ENCODE peak calls at places on chromosome X, in five cellular contexts. U is fibroblast of lung, E is endodermal cell, B is AG10803, S is PC-3. P is an unnamed sample.

GRCh38 chrX:135416546-135416945 is 5.2 kb upstream of the SMIM10L2A start:
- DNase-seq in S (peak; percentile 85), E (no peak), B (no peak), U (no peak), P (no peak)

GRCh38 chrX:140346711-140347110 is 158.2 kb downstream of the SOX3 start:
- DNase-seq in E (no peak), B (peak; percentile 6), U (peak; percentile 56), S (no peak), P (no peak)

GRCh38 chrX:11557120-11557519 is 108.6 kb downstream of the ARHGAP6 start:
- DNase-seq in E (no peak), B (peak; percentile 60), U (peak; percentile 69), S (peak; percentile 88), P (peak; percentile 76)

GRCh38 chrX:97639526-97639925 is 755.8 kb downstream of the RPA4 start:
- DNase-seq in E (peak; percentile 88), U (no peak), B (no peak), S (no peak), P (no peak)

GRCh38 chrX:87160435-87161010 is 357.1 kb upstream of the KLHL4 start:
- DNase-seq in S (no peak), E (no peak), B (no peak), U (no peak), P (no peak)

GRCh38 chrX:11137543-11138139 is 26.5 kb downstream of the HCCS start:
- DNase-seq in U (peak; percentile 13), S (peak; percentile 73), E (no peak), B (peak; percentile 63), P (peak; percentile 67)

GRCh38 chrX:82528525-82528924 is 979.6 kb upstream of the POU3F4 start:
- DNase-seq in E (no peak), B (no peak), S (no peak), U (no peak), P (no peak)

GRCh38 chrX:9682456-9682855 is 83.2 kb downstream of the GPR143 start:
- DNase-seq in E (peak; percentile 47), U (peak; percentile 25), S (peak; percentile 24), B (peak; percentile 29), P (peak; percentile 31)

GRCh38 chrX:78979789-78980464 is 34.7 kb downstream of the P2RY10 start:
- DNase-seq in U (no peak), B (no peak), E (no peak), S (peak; percentile 28), P (no peak)

GRCh38 chrX:153052534-153052933 is 3.7 kb upstream of the PNMA3 start:
- DNase-seq in B (no peak), U (no peak), S (no peak), E (no peak), P (no peak)
- TF ChIP-seq CTCF in B (peak; percentile 17), U (peak; percentile 11), S (no peak), E (peak; percentile 24), P (no peak)

DNA sequence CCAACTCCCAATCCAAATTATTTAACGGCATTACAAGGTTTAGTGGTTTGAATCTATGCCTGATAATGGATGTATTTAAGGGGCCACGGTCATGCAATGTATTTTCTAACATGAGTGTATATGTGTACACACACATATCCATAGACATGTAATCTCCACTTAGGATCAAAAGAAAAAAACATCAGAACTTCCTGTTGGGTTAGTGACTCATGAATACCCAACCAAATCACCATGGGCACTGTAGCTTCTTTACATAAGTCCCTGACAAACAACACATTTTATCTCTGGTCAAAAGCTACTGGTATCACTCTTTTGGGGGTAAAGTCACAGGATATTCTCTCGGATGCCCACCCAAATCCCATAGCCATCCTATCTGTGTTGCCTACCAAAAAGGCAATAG is 36.5 kb upstream of the TFDP3 start:
- DNase-seq in U (peak; percentile 64), E (no peak), B (peak; percentile 23), S (peak; percentile 81), P (no peak)
- H3K4me3 ChIP-seq in U (no peak overlapping the region), E (no peak overlapping the region), B (no peak overlapping the region), S (no peak overlapping the region), P (no peak overlapping the region)

GRCh38 chrX:94107981-94108380 is 434.0 kb downstream of the FAM133A start:
- DNase-seq in B (no peak), S (peak; percentile 15), E (no peak), U (no peak), P (no peak)
- TF ChIP-seq CTCF in B (no peak), S (peak; percentile 54), E (peak; percentile 61), U (no peak), P (no peak)

GRCh38 chrX:133985164-133986007 is at the start of gene GPC3:
- DNase-seq in B (no peak), U (peak; percentile 2), E (peak; percentile 90), S (no peak), P (peak; percentile 49)

GRCh38 chrX:133988010-133988409 is 2.6 kb upstream of the GPC3 start:
- DNase-seq in B (no peak), S (no peak), U (no peak), E (no peak), P (no peak)

GRCh38 chrX:133984857-133985163 is 584 bp downstream of the GPC3 start:
- DNase-seq in S (no peak), E (no peak), B (no peak), U (no peak), P (no peak)

GRCh38 chrX:133987188-133987587 is 1.8 kb upstream of the GPC3 start:
- DNase-seq in U (no peak), S (no peak), E (no peak), B (no peak), P (no peak)

GRCh38 chrX:133986008-133986683 is 752 bp upstream of the GPC3 start:
- DNase-seq in S (no peak), B (no peak), E (no peak), U (no peak), P (no peak)
- H3K4me3 ChIP-seq in S (no peak overlapping the region), B (peak overlapping the region; percentile 12), E (peak overlapping the region; percentile 45), U (no peak overlapping the region), P (peak overlapping the region; percentile 13)

P was measured in cardiac fibroblast.